ENCODE peak calls at places on chromosomes 7 and 10, in eight cellular contexts. Z is body of pancreas, M is skeletal muscle cell, A is A549, E is AG04450, J is transverse colon, L is SK-N-SH, S is ascending aorta. O is an unnamed sample.

GRCh38 chr10:127293640-127294039 is 97.2 kb upstream of the INSYN2A start:
- DNase-seq in E (no peak), A (no peak), L (no peak), J (no peak), Z (no peak), S (no peak), M (no peak), O (no peak)

GRCh38 chr10:113957013-113957412 is 86.7 kb upstream of the ADRB1 start:
- DNase-seq in E (peak; percentile 80), M (peak; percentile 69), S (no peak), Z (no peak), A (no peak), L (no peak), J (no peak), O (no peak)

GRCh38 chr10:72952901-72953223 is 1.7 kb downstream of the PLA2G12B start:
- DNase-seq in J (no peak), A (no peak), Z (no peak), L (no peak), E (no peak), M (no peak), S (no peak), O (no peak)

GRCh38 chr10:73999703-74000102 is 1.8 kb downstream of the VCL start:
- DNase-seq in A (no peak), Z (no peak), M (peak; percentile 20), J (no peak), E (no peak), S (no peak), L (no peak), O (no peak)

GRCh38 chr10:86178401-86179142 is 188.0 kb downstream of the GRID1 start:
- DNase-seq in M (no peak), Z (no peak), S (no peak), E (no peak), J (no peak), A (peak; percentile 58), L (peak; percentile 68), O (peak; percentile 81)

GRCh38 chr7:46651070-46651469 is 730.0 kb upstream of the IGFBP3 start:
- DNase-seq in E (no peak), J (peak; percentile 24), M (no peak), L (no peak), A (no peak), S (no peak), Z (peak; percentile 30), O (no peak)

GRCh38 chr7:133705596-133705995 is 421.5 kb upstream of the LRGUK start:
- DNase-seq in J (no peak), S (no peak), A (peak; percentile 69), L (no peak), E (no peak), Z (no peak), M (peak; percentile 62), O (no peak)

GRCh38 chr10:27611209-27611608 is 107.1 kb downstream of the RAB18 start:
- DNase-seq in E (peak; percentile 41), L (no peak), J (no peak), A (no peak), Z (no peak), M (peak; percentile 51), S (no peak), O (no peak)

GRCh38 chr7:17530741-17531417 is 232.4 kb downstream of the AHR start:
- DNase-seq in J (no peak), M (no peak), Z (no peak), A (no peak), E (no peak), S (no peak), L (no peak), O (no peak)

GRCh38 chr7:155660059-155660757 is 15.7 kb downstream of the RBM33 start:
- DNase-seq in M (no peak), E (no peak), L (no peak), Z (no peak), J (no peak), S (no peak), A (no peak), O (no peak)

GRCh38 chr10:113856563-113856962 is 2.1 kb downstream of the NHLRC2 start:
- DNase-seq in A (no peak), J (no peak), E (no peak), M (no peak), L (no peak), Z (no peak), S (no peak), O (no peak)

GRCh38 chr7:55476852-55477780 is 95.2 kb downstream of the VOPP1 start:
- DNase-seq in J (no peak), M (no peak), L (no peak), Z (no peak), S (no peak), A (no peak), E (no peak), O (no peak)

GRCh38 chr10:79472951-79473350 is 27.5 kb upstream of the ZCCHC24 start:
- DNase-seq in E (no peak), A (no peak), S (no peak), Z (no peak), J (no peak), L (no peak), M (no peak), O (no peak)

GRCh38 chr7:38822556-38822955 is 86.4 kb downstream of the VPS41 start:
- DNase-seq in A (no peak), E (no peak), L (no peak), Z (no peak), M (no peak), J (no peak), S (no peak), O (no peak)

GRCh38 chr10:92573091-92573797 is 649 bp downstream of the IDE start:
- DNase-seq in M (no peak), L (peak; percentile 64), J (peak; percentile 38), A (peak; percentile 59), E (no peak), S (peak; percentile 65), Z (peak; percentile 54), O (peak; percentile 40)

GRCh38 chr7:122750389-122750788 is 47.7 kb upstream of the RNF148 start:
- DNase-seq in E (no peak), S (no peak), A (no peak), J (no peak), M (no peak), L (no peak), Z (no peak), O (no peak)

GRCh38 chr10:121999301-121999700 is 10.3 kb downstream of the TACC2 start:
- DNase-seq in M (no peak), S (no peak), J (no peak), Z (no peak), L (no peak), A (no peak), E (no peak), O (no peak)

GRCh38 chr10:121990015-121990677 is 1.2 kb downstream of the TACC2 start:
- DNase-seq in M (no peak), E (no peak), Z (peak; percentile 36), J (peak; percentile 62), A (no peak), S (no peak), L (no peak), O (no peak)

GRCh38 chr10:121988361-121989324 is at the start of gene TACC2:
- DNase-seq in S (no peak), A (no peak), M (no peak), Z (no peak), L (no peak), E (no peak), J (no peak), O (no peak)

GRCh38 chr10:121998462-121998861 is 9.5 kb downstream of the TACC2 start:
- DNase-seq in L (no peak), E (no peak), S (peak; percentile 72), A (no peak), M (no peak), Z (no peak), J (no peak), O (no peak)

DNA sequence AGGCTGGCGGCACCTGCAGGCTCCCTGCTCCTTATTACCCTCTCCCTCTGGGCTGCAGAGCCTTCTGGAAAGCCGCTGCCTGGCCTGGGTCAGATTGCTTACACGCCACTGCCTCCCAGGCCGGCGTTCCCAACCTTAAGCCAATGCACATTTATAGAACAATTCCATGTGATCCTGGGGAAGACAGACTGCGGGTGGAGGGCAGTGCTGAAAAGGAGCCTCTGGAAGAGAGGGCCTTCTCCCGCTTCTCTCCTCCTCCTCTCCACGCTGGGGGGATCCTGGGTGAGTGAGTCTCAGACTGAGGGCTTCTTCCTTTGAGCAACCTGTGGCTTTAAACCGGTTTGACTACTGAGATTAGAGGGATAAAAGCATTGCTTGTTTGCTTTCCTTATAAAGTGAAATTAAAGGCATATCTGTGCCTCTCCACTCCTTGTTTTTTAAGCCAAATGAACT is 5.5 kb downstream of the TACC2 start:
- DNase-seq in L (no peak), M (no peak), S (peak; percentile 80), A (no peak), J (peak; percentile 64), Z (peak; percentile 66), E (no peak), O (peak; percentile 19)
- H3K4me3 ChIP-seq in L (no peak overlapping the region), M (no peak overlapping the region), S (peak overlapping the region; percentile 55), A (no peak overlapping the region), J (no peak overlapping the region), Z (no peak overlapping the region), E (no peak overlapping the region), O (no peak overlapping the region)

DNA sequence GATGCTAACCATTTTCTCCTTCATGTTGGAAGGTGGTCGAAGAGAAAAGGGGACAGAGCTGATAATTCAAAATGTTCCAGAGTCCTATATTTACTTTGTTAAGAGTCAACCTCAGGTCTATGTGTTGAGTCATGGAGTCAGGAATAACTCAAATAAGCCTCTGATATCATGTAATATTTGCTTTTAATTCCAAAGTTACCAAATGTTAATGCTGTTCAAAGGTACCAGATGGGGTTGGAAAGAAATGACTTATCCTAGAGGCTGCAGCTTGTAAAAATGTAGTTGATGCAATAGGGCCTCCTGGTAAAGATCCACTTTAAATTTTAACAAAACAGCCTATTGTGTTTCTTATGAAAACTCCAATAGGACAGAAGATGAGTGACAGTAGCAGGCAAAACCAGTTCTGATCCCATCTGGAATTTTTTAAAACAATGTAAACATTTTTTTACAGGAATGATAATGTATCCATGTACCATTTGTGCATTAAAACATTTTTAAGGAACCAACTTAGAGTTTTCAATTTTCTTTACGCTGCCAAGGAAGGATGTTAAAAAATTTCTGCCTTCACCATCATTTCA is 218.2 kb downstream of the ANK3 start:
- DNase-seq in M (no peak), S (no peak), L (no peak), E (no peak), Z (no peak), A (no peak), J (no peak), O (no peak)
- H3K4me3 ChIP-seq in M (no peak overlapping the region), S (no peak overlapping the region), L (no peak overlapping the region), E (no peak overlapping the region), Z (no peak overlapping the region), A (no peak overlapping the region), J (no peak overlapping the region), O (no peak overlapping the region)

DNA sequence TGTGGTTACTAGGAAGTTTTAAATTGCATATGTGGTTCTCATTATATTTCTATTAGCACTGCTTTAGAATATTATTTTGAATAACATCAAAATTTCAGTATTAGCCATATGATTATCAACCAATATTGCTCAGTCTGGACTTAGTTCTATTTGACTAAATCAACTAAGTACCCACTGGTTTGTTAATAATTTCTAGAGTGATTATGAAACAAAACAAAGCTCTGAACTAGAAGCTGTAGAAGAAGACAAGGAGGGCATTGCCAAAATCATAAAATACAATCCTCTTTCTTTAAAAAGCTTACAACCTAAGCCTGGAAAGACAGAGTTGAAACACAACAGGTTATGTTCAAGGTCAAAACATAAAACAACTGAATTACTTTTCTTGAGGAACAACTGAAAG is 204.7 kb downstream of the KMT2C start:
- DNase-seq in Z (no peak), E (no peak), J (no peak), A (no peak), M (no peak), S (no peak), L (no peak), O (no peak)
- H3K4me3 ChIP-seq in Z (no peak overlapping the region), E (no peak overlapping the region), J (no peak overlapping the region), A (no peak overlapping the region), M (no peak overlapping the region), S (no peak overlapping the region), L (no peak overlapping the region), O (no peak overlapping the region)

GRCh38 chr10:43843331-43844101 is 194.8 kb upstream of the ZNF32 start:
- DNase-seq in A (no peak), E (peak; percentile 37), J (no peak), M (peak; percentile 79), S (no peak), Z (peak; percentile 30), L (no peak), O (no peak)
- H3K4me3 ChIP-seq in A (no peak overlapping the region), E (no peak overlapping the region), J (no peak overlapping the region), M (no peak overlapping the region), S (no peak overlapping the region), Z (no peak overlapping the region), L (no peak overlapping the region), O (no peak overlapping the region)